ENCODE peak calls at places on chromosomes 4 and X, in six cellular contexts. H is activated effector memory CD4-positive, alpha-beta T cell treated with Interleukin-2 at 50 U/mL for 16 hours; B is CD4-positive, alpha-beta T cell; F is AG08395; L is cardiac fibroblast; S is Peyer's patch. U is an unnamed sample.
A peak's percentile ranks its signal among the peaks of the same experiment; 100 is the strongest.

GRCh38 chr4:158166701-158167100 is 6.1 kb downstream of the GASK1B start:
- DNase-seq in F (no peak), B (no peak), H (no peak), L (no peak), S (no peak), U (no peak)

GRCh38 chr4:47562297-47562696 is 77.2 kb downstream of the ATP10D start:
- DNase-seq in S (no peak), B (no peak), L (no peak), H (no peak), F (no peak), U (no peak)

GRCh38 chr4:58760737-58761136 is 1650.6 kb upstream of the IGFBP7 start:
- DNase-seq in B (no peak), L (no peak), S (no peak), F (no peak), H (no peak), U (peak; percentile 9)

GRCh38 chrX:1453951-1454785 is 1.5 kb upstream of the ASMTL start:
- DNase-seq in L (peak; percentile 86), F (peak; percentile 69), B (peak; percentile 92), H (peak; percentile 84), S (peak; percentile 93), U (peak; percentile 53)

GRCh38 chr4:168731006-168731636 is 234.3 kb downstream of the PALLD start:
- DNase-seq in S (no peak), F (no peak), H (no peak), L (peak; percentile 72), B (no peak), U (peak; percentile 61)

GRCh38 chr4:168119100-168119499 is 26.8 kb downstream of the ANXA10 start:
- DNase-seq in H (no peak), F (no peak), B (no peak), S (no peak), L (no peak), U (no peak)

GRCh38 chr4:181601118-181601517 is 642.1 kb upstream of the TENM3 start:
- DNase-seq in H (no peak), S (no peak), L (peak; percentile 18), F (no peak), B (no peak), U (no peak)

GRCh38 chrX:72121381-72121780 is 10.3 kb downstream of the RTL5 start:
- DNase-seq in B (no peak), F (peak; percentile 82), L (peak; percentile 66), H (peak; percentile 47), S (no peak), U (peak; percentile 45)

GRCh38 chrX:109818921-109819320 is 85.9 kb upstream of the ACSL4 start:
- DNase-seq in S (no peak), L (no peak), B (no peak), F (no peak), H (no peak), U (no peak)

GRCh38 chrX:23694606-23695005 is 27.3 kb downstream of the PRDX4 start:
- DNase-seq in B (peak; percentile 23), H (peak; percentile 0), S (no peak), F (peak; percentile 60), L (peak; percentile 68), U (peak; percentile 16)

GRCh38 chrX:13570245-13570573 is 808 bp downstream of the EGFL6 start:
- DNase-seq in B (no peak), H (no peak), S (no peak), F (no peak), L (no peak), U (no peak)

GRCh38 chr4:96486563-96486962 is 646.7 kb downstream of the PDHA2 start:
- DNase-seq in F (no peak), L (no peak), H (no peak), S (no peak), B (no peak), U (no peak)

GRCh38 chrX:7133036-7133412 is 14.5 kb upstream of the STS start:
- DNase-seq in S (no peak), F (peak; percentile 3), L (peak; percentile 30), H (no peak), B (no peak), U (no peak)

GRCh38 chr4:55386073-55386472 is 9.7 kb upstream of the TMEM165 start:
- DNase-seq in F (peak; percentile 37), H (no peak), L (peak; percentile 42), S (no peak), B (no peak), U (no peak)

GRCh38 chrX:8748855-8749254 is 16.9 kb upstream of the ANOS1 start:
- DNase-seq in L (peak; percentile 34), B (no peak), F (peak; percentile 56), S (no peak), H (no peak), U (peak; percentile 5)

GRCh38 chr4:114364857-114365256 is 233.8 kb upstream of the UGT8 start:
- DNase-seq in F (peak; percentile 87), S (no peak), B (no peak), H (no peak), L (peak; percentile 85), U (peak; percentile 56)

GRCh38 chr4:67658302-67658701 is 42.7 kb downstream of the UBA6 start:
- DNase-seq in L (no peak), H (no peak), S (no peak), F (no peak), B (no peak), U (no peak)

GRCh38 chr4:74555231-74555630 is 110.3 kb downstream of the AREG start:
- DNase-seq in S (no peak), L (peak; percentile 75), H (no peak), F (no peak), B (no peak), U (peak; percentile 76)

GRCh38 chr4:16225139-16225538 is 1.1 kb downstream of the TAPT1 start:
- DNase-seq in S (no peak), B (no peak), H (no peak), L (peak; percentile 60), F (peak; percentile 11), U (no peak)

GRCh38 chrX:95318882-95319281 is 1365.8 kb upstream of the DIAPH2 start:
- DNase-seq in S (no peak), F (peak; percentile 11), L (peak; percentile 2), H (no peak), B (no peak), U (peak; percentile 4)

GRCh38 chrX:19888419-19888879 is 1.0 kb upstream of the SH3KBP1 start:
- DNase-seq in B (no peak), L (peak; percentile 86), F (peak; percentile 63), H (no peak), S (no peak), U (peak; percentile 66)

GRCh38 chr4:150117094-150117493 is 38.8 kb downstream of the DCLK2 start:
- DNase-seq in F (no peak), B (no peak), H (no peak), S (no peak), L (no peak), U (no peak)

GRCh38 chrX:11724122-11725017 is 33.7 kb upstream of the MSL3 start:
- DNase-seq in B (no peak), L (peak; percentile 54), S (no peak), F (peak; percentile 44), H (no peak), U (peak; percentile 12)

GRCh38 chr4:55363618-55364420 is 17.8 kb downstream of the SRD5A3 start:
- DNase-seq in L (no peak), S (no peak), H (no peak), F (no peak), B (no peak), U (no peak)

GRCh38 chr4:185729300-185729912 is 82.6 kb downstream of the SORBS2 start:
- DNase-seq in L (peak; percentile 80), F (no peak), H (no peak), S (no peak), B (no peak), U (no peak)

GRCh38 chr4:61320154-61320553 is 120.0 kb downstream of the ADGRL3 start:
- DNase-seq in H (no peak), L (peak; percentile 25), S (no peak), F (no peak), B (no peak), U (no peak)

GRCh38 chr4:3261411-3262207 is 12.7 kb downstream of the MSANTD1 start:
- DNase-seq in S (peak; percentile 41), B (no peak), L (no peak), H (no peak), F (no peak), U (no peak)

GRCh38 chr4:182143086-182143821 is 99.9 kb upstream of the TENM3 start:
- DNase-seq in B (no peak), F (peak; percentile 34), H (no peak), S (peak; percentile 42), L (peak; percentile 9), U (peak; percentile 30)

GRCh38 chr4:5808081-5808741 is 84.7 kb downstream of the CRMP1 start:
- DNase-seq in L (peak; percentile 39), S (peak; percentile 27), F (peak; percentile 24), H (no peak), B (no peak), U (no peak)

GRCh38 chrX:40278340-40279090 is 180.8 kb upstream of the BCOR start:
- DNase-seq in S (no peak), B (peak; percentile 23), L (no peak), F (no peak), H (peak; percentile 41), U (no peak)

GRCh38 chr4:7823416-7823824 is 116.2 kb downstream of the AFAP1 start:
- DNase-seq in S (no peak), L (peak; percentile 54), F (no peak), H (no peak), B (no peak), U (peak; percentile 9)

GRCh38 chr4:144355809-144356757 is 215.6 kb upstream of the GYPA start:
- DNase-seq in H (no peak), S (no peak), F (peak; percentile 54), B (no peak), L (peak; percentile 94), U (peak; percentile 83)

GRCh38 chrX:40195368-40195767 is 97.6 kb upstream of the BCOR start:
- DNase-seq in F (no peak), L (no peak), B (no peak), S (no peak), H (no peak), U (no peak)

GRCh38 chrX:13868481-13869040 is 51.7 kb upstream of the GPM6B start:
- DNase-seq in S (no peak), H (no peak), F (no peak), B (no peak), L (peak; percentile 84), U (no peak)

GRCh38 chrX:38627683-38628082 is 66.3 kb downstream of the TSPAN7 start:
- DNase-seq in B (no peak), L (peak; percentile 42), S (no peak), F (no peak), H (no peak), U (peak; percentile 14)

GRCh38 chr4:8144359-8144758 is 14.3 kb downstream of the ABLIM2 start:
- DNase-seq in S (no peak), H (no peak), F (no peak), L (no peak), B (no peak), U (no peak)

GRCh38 chr4:76430519-76431388 is 4.3 kb upstream of the SHROOM3 start:
- DNase-seq in L (peak; percentile 77), S (no peak), B (no peak), F (peak; percentile 67), H (no peak), U (peak; percentile 46)